ENCODE peak calls at places on chromosomes 6 and 20, in nine cellular contexts. One of them, this sample, is unnamed.

GRCh38 chr6:110044093-110044492 is 66.0 kb downstream of the GPR6 start:
- DNase-seq in fibroblast of pulmonary artery: no peak
- DNase-seq in GM03348: no peak
- DNase-seq in GM10248: no peak
- DNase-seq in H54: no peak
- DNase-seq in heart left ventricle: no peak
- DNase-seq in NB4: no peak
- DNase-seq in lower leg skin: peak; percentile 75
- DNase-seq in anterior cingulate cortex: no peak
- DNase-seq in this sample: no peak

GRCh38 chr6:7264686-7265384 is 48.2 kb downstream of the SSR1 start:
- DNase-seq in NB4: no peak
- DNase-seq in anterior cingulate cortex: no peak
- DNase-seq in H54: no peak
- DNase-seq in GM10248: no peak
- DNase-seq in fibroblast of pulmonary artery: no peak
- DNase-seq in lower leg skin: peak; percentile 54
- DNase-seq in heart left ventricle: peak; percentile 11
- DNase-seq in GM03348: no peak
- DNase-seq in this sample: peak; percentile 18

GRCh38 chr6:98039443-98039842 is 756.4 kb upstream of the MMS22L start:
- DNase-seq in lower leg skin: no peak
- DNase-seq in GM10248: no peak
- DNase-seq in GM03348: no peak
- DNase-seq in anterior cingulate cortex: no peak
- DNase-seq in fibroblast of pulmonary artery: no peak
- DNase-seq in H54: no peak
- DNase-seq in NB4: no peak
- DNase-seq in heart left ventricle: no peak
- DNase-seq in this sample: no peak

GRCh38 chr6:43428112-43428570 is 800 bp downstream of the ABCC10 start:
- DNase-seq in lower leg skin: no peak
- DNase-seq in H54: no peak
- DNase-seq in fibroblast of pulmonary artery: no peak
- DNase-seq in GM10248: no peak
- DNase-seq in NB4: no peak
- DNase-seq in GM03348: no peak
- DNase-seq in heart left ventricle: no peak
- DNase-seq in anterior cingulate cortex: no peak
- DNase-seq in this sample: no peak

GRCh38 chr6:113148576-113148975 is 708.6 kb upstream of the MARCKS start:
- DNase-seq in anterior cingulate cortex: no peak
- DNase-seq in H54: no peak
- DNase-seq in lower leg skin: no peak
- DNase-seq in fibroblast of pulmonary artery: no peak
- DNase-seq in GM10248: no peak
- DNase-seq in heart left ventricle: no peak
- DNase-seq in NB4: no peak
- DNase-seq in GM03348: no peak
- DNase-seq in this sample: no peak

GRCh38 chr6:11815231-11815630 is 36.6 kb upstream of the ADTRP start:
- DNase-seq in GM03348: peak; percentile 29
- DNase-seq in H54: no peak
- DNase-seq in fibroblast of pulmonary artery: peak; percentile 60
- DNase-seq in GM10248: no peak
- DNase-seq in lower leg skin: no peak
- DNase-seq in NB4: no peak
- DNase-seq in heart left ventricle: no peak
- DNase-seq in anterior cingulate cortex: no peak
- DNase-seq in this sample: no peak

GRCh38 chr6:47138046-47138445 is 95.9 kb upstream of the ADGRF1 start:
- DNase-seq in GM10248: no peak
- DNase-seq in lower leg skin: no peak
- DNase-seq in NB4: no peak
- DNase-seq in GM03348: no peak
- DNase-seq in anterior cingulate cortex: no peak
- DNase-seq in fibroblast of pulmonary artery: peak; percentile 74
- DNase-seq in H54: no peak
- DNase-seq in heart left ventricle: no peak
- DNase-seq in this sample: no peak

GRCh38 chr20:10502098-10502526 is 67.0 kb downstream of the SLX4IP start:
- DNase-seq in anterior cingulate cortex: no peak
- DNase-seq in fibroblast of pulmonary artery: no peak
- DNase-seq in lower leg skin: no peak
- DNase-seq in NB4: peak; percentile 88
- DNase-seq in H54: no peak
- DNase-seq in GM03348: no peak
- DNase-seq in heart left ventricle: no peak
- DNase-seq in GM10248: no peak
- DNase-seq in this sample: no peak

GRCh38 chr20:57323034-57323433 is 6.6 kb upstream of the SPO11 start:
- DNase-seq in GM03348: peak; percentile 58
- DNase-seq in NB4: peak; percentile 86
- DNase-seq in anterior cingulate cortex: no peak
- DNase-seq in heart left ventricle: no peak
- DNase-seq in lower leg skin: peak; percentile 93
- DNase-seq in fibroblast of pulmonary artery: peak; percentile 5
- DNase-seq in GM10248: no peak
- DNase-seq in H54: no peak
- DNase-seq in this sample: no peak

GRCh38 chr6:98532004-98532403 is 302.4 kb upstream of the POU3F2 start:
- DNase-seq in GM03348: no peak
- DNase-seq in NB4: no peak
- DNase-seq in anterior cingulate cortex: no peak
- DNase-seq in heart left ventricle: no peak
- DNase-seq in GM10248: no peak
- DNase-seq in lower leg skin: no peak
- DNase-seq in fibroblast of pulmonary artery: no peak
- DNase-seq in H54: no peak
- DNase-seq in this sample: no peak

GRCh38 chr6:164578616-164579015 is 730.8 kb downstream of the C6orf118 start:
- DNase-seq in heart left ventricle: no peak
- DNase-seq in lower leg skin: no peak
- DNase-seq in fibroblast of pulmonary artery: no peak
- DNase-seq in GM10248: no peak
- DNase-seq in GM03348: no peak
- DNase-seq in H54: no peak
- DNase-seq in anterior cingulate cortex: no peak
- DNase-seq in NB4: no peak
- DNase-seq in this sample: no peak

GRCh38 chr6:131917318-131917717 is 33.9 kb downstream of the CCN2 start:
- DNase-seq in GM10248: no peak
- DNase-seq in NB4: peak; percentile 23
- DNase-seq in heart left ventricle: no peak
- DNase-seq in H54: no peak
- DNase-seq in fibroblast of pulmonary artery: no peak
- DNase-seq in GM03348: peak; percentile 26
- DNase-seq in lower leg skin: no peak
- DNase-seq in anterior cingulate cortex: no peak
- DNase-seq in this sample: no peak

GRCh38 chr20:2751868-2752630 is 48.4 kb downstream of the CPXM1 start:
- DNase-seq in GM10248: peak; percentile 59
- DNase-seq in fibroblast of pulmonary artery: peak; percentile 14
- DNase-seq in heart left ventricle: no peak
- DNase-seq in GM03348: peak; percentile 76
- DNase-seq in lower leg skin: peak; percentile 86
- DNase-seq in anterior cingulate cortex: no peak
- DNase-seq in H54: peak; percentile 76
- DNase-seq in NB4: peak; percentile 53
- DNase-seq in this sample: no peak